ENCODE peak calls at places on chromosome 1, in ten cellular contexts. Y, M, K, T, Z, V, J, D, W and A are unnamed samples.

GRCh38 chr1:211581521-211581920 is 2.6 kb upstream of the SLC30A1 start:
- DNase-seq in W (no peak), J (peak; percentile 81), M (no peak), T (no peak), D (no peak), V (no peak), Z (no peak), Y (no peak), K (no peak), A (no peak)

GRCh38 chr1:19113362-19114092 is 96.5 kb downstream of the UBR4 start:
- DNase-seq in K (peak; percentile 56), T (peak; percentile 45), Z (no peak), W (no peak), D (peak; percentile 15), Y (no peak), M (no peak), V (no peak), J (no peak), A (peak; percentile 36)

GRCh38 chr1:203338335-203339036 is 12.4 kb downstream of the FMOD start:
- DNase-seq in T (peak; percentile 73), V (no peak), M (no peak), J (no peak), W (peak; percentile 62), Y (no peak), K (peak; percentile 88), Z (no peak), D (peak; percentile 61), A (peak; percentile 40)

GRCh38 chr1:100362821-100363466 is 10.6 kb downstream of the CDC14A start:
- DNase-seq in V (no peak), D (no peak), J (peak; percentile 14), W (no peak), Y (no peak), Z (no peak), T (no peak), K (no peak), M (no peak), A (no peak)

GRCh38 chr1:22275626-22276395 is 132.9 kb upstream of the WNT4 start:
- DNase-seq in D (no peak), W (peak; percentile 65), K (peak; percentile 68), Z (no peak), J (peak; percentile 6), V (peak; percentile 72), M (no peak), T (peak; percentile 68), Y (no peak), A (peak; percentile 60)

GRCh38 chr1:237124856-237125462 is 83.0 kb downstream of the RYR2 start:
- DNase-seq in V (no peak), D (no peak), T (no peak), Z (no peak), J (no peak), Y (no peak), K (no peak), W (no peak), M (no peak), A (no peak)

GRCh38 chr1:229461032-229461668 is 27.3 kb upstream of the ACTA1 start:
- DNase-seq in W (no peak), Z (peak; percentile 58), Y (no peak), K (no peak), V (no peak), M (no peak), T (no peak), J (no peak), D (no peak), A (no peak)

GRCh38 chr1:61297887-61298286 is 215.5 kb downstream of the NFIA start:
- DNase-seq in M (no peak), K (no peak), Z (no peak), Y (no peak), T (no peak), W (no peak), D (no peak), J (no peak), V (no peak), A (no peak)

GRCh38 chr1:30742300-30742962 is 15.1 kb downstream of the LAPTM5 start:
- DNase-seq in Z (no peak), W (no peak), M (no peak), V (no peak), D (no peak), J (no peak), Y (no peak), K (no peak), T (no peak), A (no peak)
- H3K36me3 ChIP-seq in Z (no peaks in the 10 kb centered on the region), W (no peaks in the 10 kb centered on the region), M (no peaks in the 10 kb centered on the region), V (peaks cover 43% of the 10 kb centered on the region), D (peaks cover 58% of the 10 kb centered on the region), J (no peaks in the 10 kb centered on the region), Y (no peaks in the 10 kb centered on the region), K (peaks cover 14% of the 10 kb centered on the region), T (no peaks in the 10 kb centered on the region), A (no peaks in the 10 kb centered on the region)

DNA sequence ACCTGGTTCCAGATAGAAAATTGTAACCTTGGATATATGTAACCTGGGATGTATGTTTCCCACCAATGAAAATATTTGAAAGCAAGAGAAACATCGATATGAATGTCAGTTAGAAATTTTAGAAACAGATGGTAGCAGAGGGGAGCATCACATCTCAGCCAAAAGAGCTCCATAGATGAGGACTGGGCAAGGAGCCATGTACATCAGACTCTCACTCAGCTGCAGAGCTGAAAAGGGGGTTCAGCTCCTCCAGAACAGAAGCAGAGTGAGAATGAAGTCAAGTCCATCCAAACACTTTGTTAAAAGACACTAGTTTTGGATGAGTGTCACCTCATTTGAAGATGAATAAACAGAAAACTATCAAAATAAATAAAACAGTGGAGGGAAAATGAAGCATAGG is 202.4 kb downstream of the HMCN1 start:
- DNase-seq in Z (no peak), K (no peak), V (no peak), M (no peak), Y (no peak), W (no peak), T (no peak), J (no peak), D (no peak), A (no peak)
- H3K4me3 ChIP-seq in Z (no peak overlapping the region), K (no peak overlapping the region), V (no peak overlapping the region), M (no peak overlapping the region), Y (no peak overlapping the region), W (no peak overlapping the region), T (no peak overlapping the region), J (no peak overlapping the region), D (no peak overlapping the region), A (no peak overlapping the region)

DNA sequence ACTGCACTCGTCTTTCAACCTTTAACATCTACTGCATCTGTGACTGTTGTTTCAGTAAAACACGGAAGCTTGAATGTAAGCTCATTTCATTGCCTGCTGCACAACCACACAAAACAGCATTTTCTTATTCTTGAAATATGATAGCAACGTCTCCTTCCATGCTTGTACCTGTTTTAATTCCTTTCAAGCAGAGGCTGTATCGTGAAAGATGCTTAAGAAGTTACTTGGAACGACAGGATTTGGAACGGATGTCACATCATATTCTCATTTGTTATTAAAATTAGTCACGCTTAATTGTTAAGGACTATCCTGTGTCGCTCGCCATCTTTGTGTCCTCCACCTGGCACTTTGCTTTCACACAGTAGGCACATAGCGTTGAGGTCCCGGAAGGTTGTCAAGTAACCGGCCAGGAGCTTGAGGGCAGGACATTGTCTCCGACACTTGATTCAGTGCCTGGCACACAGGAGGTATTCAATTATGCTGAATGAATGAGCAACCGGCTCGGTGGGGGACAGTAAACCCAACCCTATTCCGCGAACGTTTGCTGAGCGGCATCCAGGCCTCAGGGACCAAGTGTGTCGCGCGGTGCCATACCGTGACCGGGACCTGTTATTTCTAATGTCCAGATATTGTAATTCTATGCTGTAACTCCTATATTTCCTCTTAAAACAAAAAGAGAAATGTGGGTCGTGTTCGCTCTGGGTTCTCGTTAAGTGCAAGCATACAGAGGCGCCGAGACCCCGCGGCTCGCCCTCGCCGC is 500 bp upstream of the SH3GLB1 start:
- DNase-seq in W (no peak), J (peak; percentile 8), T (peak; percentile 53), K (peak; percentile 74), V (no peak), Z (no peak), M (peak; percentile 92), D (peak; percentile 17), Y (no peak), A (no peak)
- H3K27ac ChIP-seq in W (peak overlapping the region; percentile 96), J (peak overlapping the region; percentile 96), T (peak overlapping the region; percentile 100), K (peak overlapping the region; percentile 97), V (peak overlapping the region; percentile 98), Z (peak overlapping the region; percentile 100), M (peak overlapping the region; percentile 98), D (peak overlapping the region; percentile 90), Y (peak overlapping the region; percentile 98), A (peak overlapping the region; percentile 88)

GRCh38 chr1:8015036-8015808 is 10.9 kb downstream of the ERRFI1 start:
- DNase-seq in J (peak; percentile 81), D (peak; percentile 50), W (peak; percentile 70), Y (no peak), Z (no peak), V (no peak), M (no peak), T (peak; percentile 74), K (peak; percentile 60), A (peak; percentile 82)

GRCh38 chr1:8012955-8013354 is 13.2 kb downstream of the ERRFI1 start:
- DNase-seq in W (no peak), K (no peak), M (no peak), Y (no peak), D (no peak), T (no peak), V (no peak), J (no peak), Z (no peak), A (no peak)

GRCh38 chr1:8013399-8013798 is 12.7 kb downstream of the ERRFI1 start:
- DNase-seq in K (no peak), Z (no peak), D (no peak), W (no peak), J (no peak), M (no peak), Y (no peak), T (no peak), V (no peak), A (no peak)

GRCh38 chr1:8014381-8014988 is 11.6 kb downstream of the ERRFI1 start:
- DNase-seq in W (no peak), Z (no peak), M (no peak), D (no peak), K (no peak), V (no peak), Y (no peak), T (no peak), J (no peak), A (no peak)

GRCh38 chr1:8013800-8014199 is 12.3 kb downstream of the ERRFI1 start:
- DNase-seq in T (no peak), J (no peak), K (no peak), D (no peak), Y (no peak), Z (no peak), V (no peak), W (no peak), M (no peak), A (no peak)
- H3K36me3 ChIP-seq in T (no peaks in the 10 kb centered on the region), J (peaks cover 50% of the 10 kb centered on the region), K (peaks cover 46% of the 10 kb centered on the region), D (no peaks in the 10 kb centered on the region), Y (peaks cover 6% of the 10 kb centered on the region), Z (peaks cover 38% of the 10 kb centered on the region), V (peaks cover 59% of the 10 kb centered on the region), W (peaks cover 12% of the 10 kb centered on the region), M (peaks cover 31% of the 10 kb centered on the region), A (peaks cover 65% of the 10 kb centered on the region)